ENCODE peak calls at places on chromosomes 13 and 19, in seven cellular contexts. H, X, Z, S, V, J and I are unnamed samples.

GRCh38 chr13:41019027-41019487 is at the start of gene ELF1:
- DNase-seq in H (peak; percentile 45), X (peak; percentile 35), Z (peak; percentile 40), S (no peak), V (no peak), J (no peak), I (no peak)

GRCh38 chr19:39968789-39969188 is 2.2 kb upstream of the PSMC4 start:
- DNase-seq in H (no peak), X (no peak), Z (no peak), S (no peak), V (no peak), J (no peak), I (no peak)

GRCh38 chr19:23436318-23436717 is 41.0 kb upstream of the ZNF91 start:
- DNase-seq in H (no peak), X (peak; percentile 48), Z (no peak), S (no peak), V (no peak), J (no peak), I (no peak)

GRCh38 chr13:21164631-21165030 is 11.7 kb downstream of the SKA3 start:
- DNase-seq in H (peak; percentile 12), X (no peak), Z (no peak), S (no peak), V (no peak), J (no peak), I (no peak)

GRCh38 chr13:52695856-52696255 is 43.2 kb downstream of the SUGT1 start:
- DNase-seq in H (no peak), X (no peak), Z (no peak), S (no peak), V (no peak), J (no peak), I (no peak)

GRCh38 chr19:55549500-55550320 is 4.4 kb upstream of the SBK3 start:
- DNase-seq in H (peak; percentile 86), X (peak; percentile 83), Z (no peak), S (no peak), V (peak; percentile 71), J (peak; percentile 92), I (no peak)

GRCh38 chr13:43522788-43523187 is 264.0 kb downstream of the ENOX1 start:
- DNase-seq in H (no peak), X (no peak), Z (no peak), S (no peak), V (no peak), J (peak; percentile 55), I (no peak)

GRCh38 chr19:3479177-3479818 is 1.0 kb downstream of the SMIM24 start:
- DNase-seq in H (no peak), X (peak; percentile 96), Z (no peak), S (no peak), V (no peak), J (no peak), I (no peak)

GRCh38 chr13:84137292-84137691 is 255.0 kb upstream of the SLITRK1 start:
- DNase-seq in H (no peak), X (no peak), Z (peak; percentile 20), S (no peak), V (no peak), J (no peak), I (no peak)

GRCh38 chr19:57099199-57099661 is 20.6 kb upstream of the USP29 start:
- DNase-seq in H (peak; percentile 46), X (peak; percentile 74), Z (peak; percentile 11), S (peak; percentile 75), V (peak; percentile 87), J (no peak), I (peak; percentile 72)

GRCh38 chr19:1469936-1470863 is 8.8 kb downstream of the C19orf25 start:
- DNase-seq in H (no peak), X (peak; percentile 84), Z (peak; percentile 79), S (no peak), V (peak; percentile 76), J (no peak), I (peak; percentile 51)

GRCh38 chr19:53518061-53518460 is 19.9 kb upstream of the ZNF331 start:
- DNase-seq in H (no peak), X (no peak), Z (no peak), S (no peak), V (no peak), J (no peak), I (no peak)

GRCh38 chr13:73064991-73065390 is 6.2 kb downstream of the KLF5 start:
- DNase-seq in H (no peak), X (no peak), Z (no peak), S (no peak), V (no peak), J (no peak), I (no peak)

GRCh38 chr13:62371737-62372136 is 956.1 kb upstream of the PCDH20 start:
- DNase-seq in H (no peak), X (no peak), Z (no peak), S (no peak), V (no peak), J (no peak), I (no peak)

GRCh38 chr13:113864303-113864890 is 521 bp upstream of the GAS6 start:
- DNase-seq in H (no peak), X (no peak), Z (no peak), S (no peak), V (peak; percentile 71), J (no peak), I (no peak)

GRCh38 chr19:55695511-55696290 is 20.7 kb downstream of the EPN1 start:
- DNase-seq in H (no peak), X (no peak), Z (no peak), S (no peak), V (no peak), J (no peak), I (peak; percentile 11)

GRCh38 chr19:33906578-33907335 is 110.1 kb downstream of the KCTD15 start:
- DNase-seq in H (no peak), X (peak; percentile 74), Z (no peak), S (no peak), V (peak; percentile 74), J (no peak), I (peak; percentile 18)

GRCh38 chr13:51635137-51635878 is 51.0 kb downstream of the WDFY2 start:
- DNase-seq in H (no peak), X (no peak), Z (no peak), S (no peak), V (no peak), J (no peak), I (no peak)

GRCh38 chr13:100728201-100728600 is 53.6 kb upstream of the TMTC4 start:
- DNase-seq in H (no peak), X (no peak), Z (no peak), S (no peak), V (no peak), J (no peak), I (no peak)

GRCh38 chr19:35673121-35673804 is 6.9 kb downstream of the UPK1A start:
- DNase-seq in H (peak; percentile 69), X (peak; percentile 84), Z (peak; percentile 12), S (no peak), V (peak; percentile 69), J (no peak), I (peak; percentile 33)

GRCh38 chr13:24407844-24408243 is 98.5 kb downstream of the C1QTNF9 start:
- DNase-seq in H (no peak), X (peak; percentile 2), Z (no peak), S (no peak), V (no peak), J (no peak), I (no peak)

GRCh38 chr19:56333506-56333905 is 18.9 kb upstream of the ZSCAN5A start:
- DNase-seq in H (peak; percentile 14), X (peak; percentile 71), Z (no peak), S (no peak), V (no peak), J (no peak), I (no peak)

GRCh38 chr19:55651236-55651635 is 3.2 kb downstream of the CCDC106 start:
- DNase-seq in H (no peak), X (no peak), Z (no peak), S (no peak), V (no peak), J (no peak), I (no peak)

GRCh38 chr19:36136975-36137686 is 2.7 kb upstream of the CAPNS1 start:
- DNase-seq in H (peak; percentile 95), X (no peak), Z (no peak), S (no peak), V (peak; percentile 78), J (no peak), I (peak; percentile 40)

DNA sequence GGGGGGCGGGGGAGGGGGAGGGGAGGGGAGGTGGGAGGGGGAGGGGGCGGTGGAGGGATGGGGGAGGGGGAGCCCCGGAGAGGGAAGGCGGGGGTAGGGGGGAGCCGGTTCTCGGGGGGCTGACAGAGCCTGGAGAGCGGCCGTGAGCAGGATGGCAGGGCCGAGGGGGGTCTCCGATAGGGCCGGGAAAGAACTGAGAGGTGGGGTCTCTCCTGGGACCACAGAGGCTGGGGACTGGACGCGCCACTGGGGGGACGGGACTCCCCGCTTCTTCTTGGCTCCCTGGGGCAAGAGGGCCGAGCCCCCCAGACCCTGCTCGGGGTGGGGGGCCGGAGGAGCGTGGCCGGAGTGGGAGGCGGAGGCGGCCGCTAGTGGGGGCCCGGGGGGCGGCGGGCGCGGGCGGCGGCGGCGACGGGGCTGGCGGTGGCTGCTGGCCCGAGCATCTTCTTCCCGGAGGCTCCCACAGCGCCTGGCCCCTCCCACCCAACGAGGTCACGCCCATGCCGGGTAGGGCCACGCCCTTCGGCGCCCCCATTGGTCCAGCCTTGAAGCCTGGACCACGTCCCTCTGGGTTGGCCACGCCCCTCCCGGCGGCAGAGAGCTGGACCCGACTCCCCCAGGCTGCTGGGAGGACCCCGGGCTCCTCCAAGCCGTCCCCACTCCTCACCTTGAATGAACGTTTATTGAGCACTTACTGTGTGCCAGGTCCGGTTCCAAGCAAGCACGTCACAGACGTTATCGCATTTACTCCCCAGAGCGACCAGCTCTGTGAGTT is at the start of gene NOVA2:
- DNase-seq in H (peak; percentile 64), X (peak; percentile 96), Z (no peak), S (peak; percentile 85), V (peak; percentile 92), J (no peak), I (peak; percentile 73)
- H3K27me3 ChIP-seq in H (peaks cover 49% of the 10 kb centered on the region), X (peaks cover 2% of the 10 kb centered on the region), Z (peaks cover 59% of the 10 kb centered on the region), S (no peaks in the 10 kb centered on the region), V (no peaks in the 10 kb centered on the region), J (peaks cover 25% of the 10 kb centered on the region), I (peaks cover 90% of the 10 kb centered on the region)

DNA sequence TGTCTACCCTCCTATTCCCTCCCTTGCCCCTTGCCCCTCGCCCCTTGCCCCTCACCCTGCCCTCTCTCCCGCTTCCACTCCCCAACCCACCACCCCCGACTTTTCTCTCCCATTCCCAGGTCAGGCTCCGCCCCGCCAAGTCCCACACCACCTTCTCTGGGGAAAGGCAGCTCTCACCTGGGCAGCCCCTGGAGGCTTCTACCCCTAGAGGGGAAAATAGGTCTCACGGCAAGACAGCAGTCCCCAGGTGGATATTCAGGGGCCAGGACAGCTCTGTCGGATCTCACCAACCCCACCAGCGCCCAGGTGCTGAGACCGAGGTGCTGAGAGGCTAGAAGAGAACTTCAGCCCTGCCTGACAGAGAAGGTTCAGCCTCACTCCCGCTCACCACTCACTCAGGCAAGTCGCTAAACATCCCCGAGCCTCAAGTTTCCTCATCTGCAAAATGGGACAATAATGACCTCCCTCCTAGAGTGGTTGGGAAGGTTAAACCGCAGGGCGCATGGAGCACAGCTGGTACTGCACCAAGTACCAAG is 1.4 kb upstream of the ERFL start:
- DNase-seq in H (no peak), X (peak; percentile 53), Z (no peak), S (no peak), V (no peak), J (no peak), I (no peak)
- H3K27me3 ChIP-seq in H (peaks cover 68% of the 10 kb centered on the region), X (peaks cover 100% of the 10 kb centered on the region), Z (no peaks in the 10 kb centered on the region), S (peaks cover 48% of the 10 kb centered on the region), V (no peaks in the 10 kb centered on the region), J (peaks cover 66% of the 10 kb centered on the region), I (peaks cover 100% of the 10 kb centered on the region)

GRCh38 chr19:28332351-28332750 is 880.6 kb downstream of the UQCRFS1 start:
- DNase-seq in H (no peak), X (no peak), Z (no peak), S (no peak), V (no peak), J (no peak), I (no peak)
- H3K27me3 ChIP-seq in H (no peaks in the 10 kb centered on the region), X (no peaks in the 10 kb centered on the region), Z (no peaks in the 10 kb centered on the region), S (no peaks in the 10 kb centered on the region), V (no peaks in the 10 kb centered on the region), J (no peaks in the 10 kb centered on the region), I (peaks cover 18% of the 10 kb centered on the region)

GRCh38 chr19:15584541-15585115 is 30.4 kb upstream of the CYP4F8 start:
- DNase-seq in H (peak; percentile 76), X (peak; percentile 91), Z (peak; percentile 79), S (peak; percentile 67), V (peak; percentile 91), J (no peak), I (peak; percentile 82)
- H3K27me3 ChIP-seq in H (peaks cover 59% of the 10 kb centered on the region), X (no peaks in the 10 kb centered on the region), Z (peaks cover 12% of the 10 kb centered on the region), S (peaks cover 4% of the 10 kb centered on the region), V (no peaks in the 10 kb centered on the region), J (no peaks in the 10 kb centered on the region), I (peaks cover 84% of the 10 kb centered on the region)